ENCODE peak calls at places on chromosomes 2 and 18, in ten cellular contexts. J is HEK293T, R is GM20000, A is left cardiac atrium, Q is WTC11, F is pancreas, D is AG10803, X is GM03348, V is AG04450, Z is anterior cingulate cortex. I is an unnamed sample.
A peak's percentile ranks its signal among the peaks of the same experiment; 100 is the strongest.

GRCh38 chr2:230907361-230908093 is 17.5 kb downstream of the GPR55 start:
- DNase-seq in J (no peak), R (no peak), A (no peak), Q (no peak), F (no peak), D (no peak), X (no peak), V (no peak), Z (no peak), I (no peak)

GRCh38 chr2:159139216-159139933 is 147.1 kb downstream of the WDSUB1 start:
- DNase-seq in J (no peak), R (no peak), A (no peak), Q (no peak), F (no peak), D (peak; percentile 28), X (no peak), V (no peak), Z (no peak), I (no peak)

GRCh38 chr2:76998713-76999112 is 523.5 kb downstream of the LRRTM4 start:
- DNase-seq in J (no peak), R (no peak), A (no peak), Q (no peak), F (no peak), D (no peak), X (no peak), V (no peak), Z (no peak), I (no peak)

GRCh38 chr18:292271-292670 is 24.4 kb upstream of the THOC1 start:
- DNase-seq in J (no peak), R (no peak), A (no peak), Q (no peak), F (no peak), D (no peak), X (no peak), V (no peak), Z (no peak), I (no peak)

GRCh38 chr18:70250781-70251180 is 38.1 kb upstream of the SOCS6 start:
- DNase-seq in J (no peak), R (no peak), A (no peak), Q (no peak), F (no peak), D (no peak), X (no peak), V (no peak), Z (no peak), I (no peak)

GRCh38 chr2:9895669-9896068 is 52.4 kb downstream of the TAF1B start:
- DNase-seq in J (no peak), R (no peak), A (no peak), Q (no peak), F (no peak), D (no peak), X (no peak), V (no peak), Z (no peak), I (no peak)

GRCh38 chr2:106165556-106165955 is 28.5 kb downstream of the UXS1 start:
- DNase-seq in J (no peak), R (no peak), A (no peak), Q (no peak), F (no peak), D (no peak), X (no peak), V (no peak), Z (no peak), I (no peak)

GRCh38 chr2:229141626-229142025 is 129.5 kb downstream of the PID1 start:
- DNase-seq in J (no peak), R (no peak), A (no peak), Q (no peak), F (no peak), D (peak; percentile 57), X (peak; percentile 17), V (no peak), Z (no peak), I (no peak)

GRCh38 chr2:28389399-28390240 is 3.0 kb upstream of the FOSL2 start:
- DNase-seq in J (no peak), R (no peak), A (no peak), Q (no peak), F (no peak), D (no peak), X (no peak), V (no peak), Z (no peak), I (no peak)

GRCh38 chr2:178229927-178230326 is 35.6 kb downstream of the OSBPL6 start:
- DNase-seq in J (no peak), R (no peak), A (no peak), Q (no peak), F (no peak), D (no peak), X (no peak), V (no peak), Z (no peak), I (no peak)

GRCh38 chr18:58325521-58325908 is 281.5 kb downstream of the NEDD4L start:
- DNase-seq in J (no peak), R (no peak), A (no peak), Q (no peak), F (no peak), D (peak; percentile 70), X (peak; percentile 68), V (no peak), Z (no peak), I (no peak)

GRCh38 chr2:7956126-7956689 is 725.6 kb upstream of the ID2 start:
- DNase-seq in J (no peak), R (no peak), A (no peak), Q (no peak), F (no peak), D (no peak), X (peak; percentile 41), V (no peak), Z (no peak), I (no peak)

GRCh38 chr2:44803100-44803424 is 138.4 kb upstream of the SIX3 start:
- DNase-seq in J (no peak), R (no peak), A (no peak), Q (no peak), F (no peak), D (no peak), X (no peak), V (no peak), Z (no peak), I (no peak)